ENCODE peak calls at places on chromosomes 16 and 17, in six cellular contexts. One of them, this sample, is unnamed.
A peak's percentile ranks its signal among the peaks of the same experiment; 100 is the strongest.

GRCh38 chr17:21678451-21679081 is 13.8 kb upstream of the KCNJ18 start:
- DNase-seq in amniotic stem cell: no peak
- DNase-seq in activated T-cell treated with anti-CD3 and anti-CD28 coated beads for 1 hour: no peak
- DNase-seq in globus pallidus: no peak
- DNase-seq in stimulated activated CD8-positive, alpha-beta memory T cell treated with anti-CD3 and anti-CD28 coated beads, Interleukin-2, amount 100 ng/mL, for 48 hours: no peak
- DNase-seq in GM20000: no peak
- DNase-seq in this sample: no peak

GRCh38 chr17:64174686-64175456 is 44.9 kb upstream of the ERN1 start:
- DNase-seq in activated T-cell treated with anti-CD3 and anti-CD28 coated beads for 1 hour: no peak
- DNase-seq in stimulated activated CD8-positive, alpha-beta memory T cell treated with anti-CD3 and anti-CD28 coated beads, Interleukin-2, amount 100 ng/mL, for 48 hours: no peak
- DNase-seq in GM20000: no peak
- DNase-seq in globus pallidus: peak; percentile 84
- DNase-seq in amniotic stem cell: no peak
- DNase-seq in this sample: no peak

GRCh38 chr17:29846298-29846697 is 83.7 kb downstream of the SSH2 start:
- DNase-seq in GM20000: no peak
- DNase-seq in stimulated activated CD8-positive, alpha-beta memory T cell treated with anti-CD3 and anti-CD28 coated beads, Interleukin-2, amount 100 ng/mL, for 48 hours: no peak
- DNase-seq in activated T-cell treated with anti-CD3 and anti-CD28 coated beads for 1 hour: no peak
- DNase-seq in amniotic stem cell: no peak
- DNase-seq in globus pallidus: no peak
- DNase-seq in this sample: no peak

GRCh38 chr16:2056077-2056476 is 8.3 kb downstream of the TSC2 start:
- DNase-seq in stimulated activated CD8-positive, alpha-beta memory T cell treated with anti-CD3 and anti-CD28 coated beads, Interleukin-2, amount 100 ng/mL, for 48 hours: no peak
- DNase-seq in amniotic stem cell: no peak
- DNase-seq in GM20000: no peak
- DNase-seq in globus pallidus: peak; percentile 43
- DNase-seq in activated T-cell treated with anti-CD3 and anti-CD28 coated beads for 1 hour: no peak
- DNase-seq in this sample: no peak

GRCh38 chr16:30076276-30076791 is 540 bp downstream of the PPP4C start:
- DNase-seq in activated T-cell treated with anti-CD3 and anti-CD28 coated beads for 1 hour: no peak
- DNase-seq in globus pallidus: no peak
- DNase-seq in GM20000: peak; percentile 32
- DNase-seq in stimulated activated CD8-positive, alpha-beta memory T cell treated with anti-CD3 and anti-CD28 coated beads, Interleukin-2, amount 100 ng/mL, for 48 hours: no peak
- DNase-seq in amniotic stem cell: no peak
- DNase-seq in this sample: no peak

GRCh38 chr16:3292604-3293003 is 9.3 kb downstream of the ZNF263 start:
- DNase-seq in amniotic stem cell: no peak
- DNase-seq in GM20000: no peak
- DNase-seq in activated T-cell treated with anti-CD3 and anti-CD28 coated beads for 1 hour: no peak
- DNase-seq in globus pallidus: no peak
- DNase-seq in stimulated activated CD8-positive, alpha-beta memory T cell treated with anti-CD3 and anti-CD28 coated beads, Interleukin-2, amount 100 ng/mL, for 48 hours: no peak
- DNase-seq in this sample: no peak

GRCh38 chr17:74282587-74283370 is 8.7 kb downstream of the DNAI2 start:
- DNase-seq in activated T-cell treated with anti-CD3 and anti-CD28 coated beads for 1 hour: no peak
- DNase-seq in globus pallidus: no peak
- DNase-seq in stimulated activated CD8-positive, alpha-beta memory T cell treated with anti-CD3 and anti-CD28 coated beads, Interleukin-2, amount 100 ng/mL, for 48 hours: peak; percentile 61
- DNase-seq in GM20000: no peak
- DNase-seq in amniotic stem cell: no peak
- DNase-seq in this sample: peak; percentile 24

GRCh38 chr16:88430524-88431446 is 22.3 kb upstream of the ZFPM1 start:
- DNase-seq in GM20000: peak; percentile 91
- DNase-seq in activated T-cell treated with anti-CD3 and anti-CD28 coated beads for 1 hour: peak; percentile 29
- DNase-seq in globus pallidus: no peak
- DNase-seq in stimulated activated CD8-positive, alpha-beta memory T cell treated with anti-CD3 and anti-CD28 coated beads, Interleukin-2, amount 100 ng/mL, for 48 hours: peak; percentile 26
- DNase-seq in amniotic stem cell: no peak
- DNase-seq in this sample: no peak

GRCh38 chr17:55769625-55770000 is 18.8 kb downstream of the PCTP start:
- DNase-seq in globus pallidus: no peak
- DNase-seq in GM20000: no peak
- DNase-seq in activated T-cell treated with anti-CD3 and anti-CD28 coated beads for 1 hour: no peak
- DNase-seq in amniotic stem cell: peak; percentile 63
- DNase-seq in stimulated activated CD8-positive, alpha-beta memory T cell treated with anti-CD3 and anti-CD28 coated beads, Interleukin-2, amount 100 ng/mL, for 48 hours: no peak
- DNase-seq in this sample: no peak

GRCh38 chr16:58040945-58041627 is 15.5 kb downstream of the MMP15 start:
- DNase-seq in globus pallidus: no peak
- DNase-seq in GM20000: no peak
- DNase-seq in activated T-cell treated with anti-CD3 and anti-CD28 coated beads for 1 hour: no peak
- DNase-seq in amniotic stem cell: no peak
- DNase-seq in stimulated activated CD8-positive, alpha-beta memory T cell treated with anti-CD3 and anti-CD28 coated beads, Interleukin-2, amount 100 ng/mL, for 48 hours: no peak
- DNase-seq in this sample: no peak